ENCODE peak calls at places on chromosomes 5 and 9, in ten cellular contexts. Z is CD8-positive, alpha-beta T cell; M is HCT116; T is osteoblast; P is A673; S is stomach; N is brain microvascular endothelial cell; Q is CD8-positive, alpha-beta memory T cell; W is spleen; X is mammary epithelial cell. F is an unnamed sample.

GRCh38 chr5:153711755-153712154 is 221.3 kb downstream of the GRIA1 start:
- DNase-seq in Z (no peak), M (no peak), T (peak; percentile 70), P (peak; percentile 7), S (no peak), N (no peak), Q (no peak), W (no peak), X (no peak), F (no peak)

GRCh38 chr5:135821061-135821781 is 13.2 kb upstream of the SLC25A48 start:
- DNase-seq in Z (peak; percentile 34), M (no peak), T (peak; percentile 22), P (no peak), S (no peak), N (no peak), Q (no peak), W (no peak), X (peak; percentile 31), F (no peak)

GRCh38 chr5:10498350-10498749 is 56.7 kb downstream of the ROPN1L start:
- DNase-seq in Z (no peak), M (no peak), T (no peak), P (no peak), S (no peak), N (no peak), Q (no peak), W (no peak), X (no peak), F (no peak)

GRCh38 chr9:128125575-128126354 is 1.8 kb downstream of the PTGES2 start:
- DNase-seq in Z (no peak), M (no peak), T (peak; percentile 76), P (no peak), S (no peak), N (no peak), Q (no peak), W (peak; percentile 74), X (no peak), F (peak; percentile 48)

GRCh38 chr5:159780246-159780645 is 136.0 kb upstream of the ADRA1B start:
- DNase-seq in Z (no peak), M (no peak), T (no peak), P (no peak), S (no peak), N (no peak), Q (no peak), W (no peak), X (no peak), F (no peak)

GRCh38 chr5:51657340-51658240 is 274.3 kb downstream of the ISL1 start:
- DNase-seq in Z (no peak), M (no peak), T (no peak), P (peak; percentile 68), S (no peak), N (no peak), Q (no peak), W (no peak), X (peak; percentile 12), F (no peak)

GRCh38 chr9:83714316-83714715 is 6.6 kb upstream of the UBQLN1 start:
- DNase-seq in Z (no peak), M (no peak), T (no peak), P (peak; percentile 13), S (no peak), N (no peak), Q (no peak), W (no peak), X (no peak), F (no peak)

GRCh38 chr9:29769019-29769418 is 2195.7 kb upstream of the C9orf72 start:
- DNase-seq in Z (no peak), M (no peak), T (no peak), P (no peak), S (no peak), N (no peak), Q (no peak), W (no peak), X (peak; percentile 43), F (no peak)

GRCh38 chr5:72454996-72455395 is 52.2 kb downstream of the ZNF366 start:
- DNase-seq in Z (no peak), M (no peak), T (no peak), P (no peak), S (no peak), N (no peak), Q (no peak), W (no peak), X (no peak), F (no peak)

GRCh38 chr5:173523388-173523787 is 93.1 kb downstream of the BOD1 start:
- DNase-seq in Z (no peak), M (no peak), T (no peak), P (no peak), S (no peak), N (no peak), Q (no peak), W (no peak), X (no peak), F (no peak)

GRCh38 chr5:150043657-150044333 is 42.6 kb downstream of the CSF1R start:
- DNase-seq in Z (no peak), M (no peak), T (peak; percentile 44), P (peak; percentile 50), S (no peak), N (no peak), Q (no peak), W (no peak), X (no peak), F (peak; percentile 36)

GRCh38 chr5:32229586-32229985 is 55.5 kb upstream of the GOLPH3 start:
- DNase-seq in Z (no peak), M (no peak), T (no peak), P (no peak), S (no peak), N (no peak), Q (no peak), W (no peak), X (no peak), F (no peak)

DNA sequence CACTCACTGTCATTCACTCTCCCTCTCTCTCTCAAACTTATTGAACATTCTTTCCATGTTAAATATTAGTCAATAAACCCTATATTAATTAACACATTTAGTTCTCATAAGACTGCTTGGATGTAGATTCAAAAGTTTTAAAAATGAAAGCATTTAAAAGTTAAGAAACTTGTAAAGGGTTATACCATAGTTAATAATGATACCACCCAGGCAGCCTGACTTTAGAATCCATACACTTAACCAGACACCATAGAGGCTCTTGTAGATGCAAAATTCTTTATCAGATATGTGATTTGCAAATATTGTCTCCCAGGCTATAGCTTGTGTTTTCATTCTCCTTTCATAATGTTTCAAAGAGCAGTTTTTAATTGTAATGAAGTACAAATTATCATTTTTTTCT is 335.8 kb upstream of the ACTBL2 start:
- DNase-seq in Z (no peak), M (no peak), T (no peak), P (no peak), S (no peak), N (no peak), Q (no peak), W (no peak), X (no peak), F (no peak)
- H3K27ac ChIP-seq in Z (no peak overlapping the region), M (no peak overlapping the region), T (no peak overlapping the region), P (no peak overlapping the region), S (no peak overlapping the region), N (no peak overlapping the region), Q (no peak overlapping the region), W (no peak overlapping the region), X (peak overlapping the region; percentile 5), F (no peak overlapping the region)

GRCh38 chr5:141883184-141883947 is 5.2 kb upstream of the PCDH1 start:
- DNase-seq in Z (peak; percentile 47), M (no peak), T (peak; percentile 88), P (peak; percentile 53), S (no peak), N (no peak), Q (no peak), W (no peak), X (peak; percentile 28), F (peak; percentile 47)
- H3K27me3 ChIP-seq in Z (peaks cover 31% of the 10 kb centered on the region), M (peaks cover 4% of the 10 kb centered on the region), T (peaks cover 63% of the 10 kb centered on the region), P (peaks cover 52% of the 10 kb centered on the region), S (peaks cover 80% of the 10 kb centered on the region), N (peaks cover 45% of the 10 kb centered on the region), Q (peaks cover 58% of the 10 kb centered on the region), W (peaks cover 12% of the 10 kb centered on the region), X (peaks cover 12% of the 10 kb centered on the region), F (no peaks in the 10 kb centered on the region)

DNA sequence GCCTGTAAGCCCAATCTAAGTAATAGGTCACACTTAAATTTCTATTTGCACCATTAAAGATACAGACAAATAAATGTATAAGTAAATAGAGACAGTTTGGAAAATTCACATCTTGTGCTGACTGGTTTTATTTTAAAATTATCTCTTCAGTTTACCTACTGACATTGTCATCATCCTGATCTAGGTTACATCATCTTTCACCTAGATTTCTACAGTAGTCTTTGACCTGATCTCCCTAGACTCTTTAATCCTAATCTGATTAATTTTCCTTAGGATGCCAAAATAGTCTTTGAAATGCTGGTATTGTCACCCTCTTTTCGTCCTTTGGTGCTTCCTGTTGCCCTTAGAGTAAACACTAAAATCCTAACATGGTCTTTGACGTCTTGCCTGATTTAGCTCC is 43.9 kb downstream of the NDUFS4 start:
- DNase-seq in Z (no peak), M (no peak), T (peak; percentile 48), P (no peak), S (no peak), N (no peak), Q (no peak), W (no peak), X (no peak), F (no peak)
- H3K27ac ChIP-seq in Z (no peak overlapping the region), M (no peak overlapping the region), T (no peak overlapping the region), P (no peak overlapping the region), S (no peak overlapping the region), N (no peak overlapping the region), Q (no peak overlapping the region), W (no peak overlapping the region), X (no peak overlapping the region), F (no peak overlapping the region)

GRCh38 chr9:74497750-74498615 is 848 bp downstream of the RORB start:
- DNase-seq in Z (no peak), M (no peak), T (peak; percentile 90), P (peak; percentile 12), S (no peak), N (no peak), Q (no peak), W (peak; percentile 77), X (peak; percentile 52), F (peak; percentile 17)

GRCh38 chr9:74499111-74499601 is 2.0 kb downstream of the RORB start:
- DNase-seq in Z (no peak), M (no peak), T (peak; percentile 64), P (no peak), S (no peak), N (no peak), Q (no peak), W (peak; percentile 69), X (peak; percentile 9), F (peak; percentile 40)

GRCh38 chr9:74499770-74500583 is 2.8 kb downstream of the RORB start:
- DNase-seq in Z (no peak), M (no peak), T (no peak), P (no peak), S (no peak), N (no peak), Q (no peak), W (peak; percentile 66), X (no peak), F (no peak)

GRCh38 chr9:74496819-74497749 is at the start of gene RORB:
- DNase-seq in Z (peak; percentile 48), M (no peak), T (peak; percentile 92), P (peak; percentile 60), S (peak; percentile 54), N (no peak), Q (peak; percentile 42), W (peak; percentile 83), X (peak; percentile 53), F (peak; percentile 43)

DNA sequence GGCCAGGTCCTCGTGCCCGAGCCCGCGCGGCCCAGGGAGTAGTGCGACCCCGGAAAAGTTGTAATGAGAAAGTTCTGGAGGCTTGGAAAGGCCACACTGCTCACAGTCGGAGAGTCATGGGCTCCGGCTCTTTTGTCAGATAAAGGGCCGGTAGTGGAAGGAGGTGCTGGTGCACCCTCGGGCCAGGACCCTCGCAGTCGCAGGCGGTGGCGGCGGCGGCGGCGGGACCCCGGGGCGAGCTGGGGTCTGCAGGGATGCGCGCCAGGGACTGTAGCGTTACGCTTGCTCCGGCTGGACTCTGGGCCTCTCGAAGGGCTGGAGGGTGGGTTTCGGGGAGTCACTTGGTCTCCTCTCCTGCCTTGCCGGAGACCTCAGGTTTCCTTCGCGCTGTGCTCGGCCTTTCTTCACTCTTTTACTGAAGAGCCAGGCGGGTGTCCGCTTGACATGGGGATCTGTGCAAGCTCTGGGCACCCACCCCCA is 1.5 kb downstream of the RORB start:
- DNase-seq in Z (no peak), M (no peak), T (no peak), P (no peak), S (no peak), N (no peak), Q (no peak), W (no peak), X (no peak), F (peak; percentile 26)
- H3K27me3 ChIP-seq in Z (peaks cover 18% of the 10 kb centered on the region), M (no peaks in the 10 kb centered on the region), T (peaks cover 43% of the 10 kb centered on the region), P (peaks cover 91% of the 10 kb centered on the region), S (peaks cover 57% of the 10 kb centered on the region), N (peaks cover 45% of the 10 kb centered on the region), Q (peaks cover 22% of the 10 kb centered on the region), W (peaks cover 24% of the 10 kb centered on the region), X (peaks cover 19% of the 10 kb centered on the region), F (peaks cover 7% of the 10 kb centered on the region)

F was measured in psoas muscle.